ENCODE peak calls at places on chromosomes 12 and 14, in five cellular contexts. K is naive thymus-derived CD4-positive, alpha-beta T cell; J is heart right ventricle; X is left lung; T is lung. I is an unnamed sample. For H3K9me3, the result is how much of the 10 kb centered on the place peaks cover.

GRCh38 chr14:36449903-36450302 is 70.1 kb downstream of the NKX2-1 start:
- DNase-seq in J (no peak), X (no peak), T (no peak), K (no peak), I (no peak)

GRCh38 chr12:98198261-98198982 is 317.0 kb upstream of the TMPO start:
- DNase-seq in X (no peak), K (no peak), T (no peak), J (no peak), I (no peak)

GRCh38 chr12:58030566-58031279 is 89.4 kb downstream of the ATP23 start:
- DNase-seq in K (no peak), X (no peak), J (no peak), T (no peak), I (no peak)

GRCh38 chr12:17016116-17016864 is 410.3 kb upstream of the LMO3 start:
- DNase-seq in J (no peak), K (no peak), X (no peak), T (no peak), I (no peak)

GRCh38 chr14:72678360-72678759 is 215.5 kb downstream of the DPF3 start:
- DNase-seq in T (no peak), X (no peak), K (no peak), J (no peak), I (no peak)

GRCh38 chr14:104149617-104150141 is 11.3 kb downstream of the KIF26A start:
- DNase-seq in T (no peak), K (no peak), X (peak), J (peak), I (no peak)

GRCh38 chr12:59085680-59086079 is 165.4 kb upstream of the LRIG3 start:
- DNase-seq in T (no peak), K (no peak), J (no peak), X (no peak), I (no peak)

GRCh38 chr14:100128688-100129087 is 30.8 kb downstream of the DEGS2 start:
- DNase-seq in X (no peak), T (no peak), J (no peak), K (no peak), I (no peak)

GRCh38 chr14:30450620-30451019 is 108.3 kb upstream of the G2E3 start:
- DNase-seq in T (no peak), K (no peak), J (no peak), X (no peak), I (peak)

GRCh38 chr14:53791116-53791515 is 165.5 kb downstream of the BMP4 start:
- DNase-seq in T (no peak), X (no peak), J (no peak), K (no peak), I (no peak)

GRCh38 chr14:30426463-30426862 is 132.5 kb upstream of the G2E3 start:
- DNase-seq in X (no peak), T (no peak), J (no peak), K (no peak), I (no peak)

GRCh38 chr12:95624544-95624943 is 73.3 kb upstream of the USP44 start:
- DNase-seq in K (no peak), X (no peak), T (no peak), J (no peak), I (no peak)

GRCh38 chr12:114006482-114007425 is 40.6 kb upstream of the RBM19 start:
- DNase-seq in J (no peak), K (no peak), T (no peak), X (no peak), I (no peak)

GRCh38 chr12:75208851-75209781 is 523 bp downstream of the KCNC2 start:
- DNase-seq in X (no peak), J (no peak), K (no peak), T (no peak), I (no peak)

DNA sequence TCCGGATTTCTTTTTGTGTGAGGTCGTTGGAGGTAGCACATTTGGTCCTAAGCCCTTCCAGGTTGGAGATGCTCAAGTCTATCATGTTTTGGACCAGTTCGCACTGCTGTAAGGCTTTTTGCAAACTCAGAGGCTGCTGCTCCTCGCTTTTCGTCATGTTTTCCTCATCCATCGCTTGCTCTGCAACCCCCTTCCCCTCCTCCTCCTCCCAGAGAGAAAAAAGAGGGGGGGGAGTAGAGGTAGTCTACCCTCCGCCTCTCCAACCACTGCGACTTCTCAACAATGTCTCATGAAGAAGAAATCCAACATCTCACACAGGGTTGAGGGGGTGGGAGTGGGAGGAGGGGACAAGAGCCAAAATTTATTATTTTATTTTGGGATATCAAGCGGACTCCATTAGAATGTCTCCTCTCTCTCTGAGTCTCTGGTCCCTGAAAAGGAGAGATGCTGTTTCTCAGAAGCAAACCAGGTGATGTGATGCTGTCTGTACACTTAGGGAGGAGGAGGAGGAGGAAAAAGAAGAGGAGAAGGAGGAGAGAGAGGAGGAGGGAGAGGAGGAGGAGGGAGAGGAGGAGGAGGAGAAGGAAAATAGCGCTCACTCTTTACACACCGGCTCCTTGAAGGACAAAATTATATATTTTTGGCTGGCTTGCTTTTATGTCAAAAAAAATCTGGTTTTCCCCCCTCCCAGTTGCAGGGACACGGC is 553 bp downstream of the KSR2 start:
- DNase-seq in X (no peak), J (no peak), K (no peak), T (no peak), I (no peak)
- H3K4me3 ChIP-seq in X (peak), J (peak), K (no peak), T (peak), I (peak)

GRCh38 chr14:64518229-64518628 is 13.7 kb downstream of the ZBTB1 start:
- DNase-seq in T (no peak), K (no peak), J (no peak), X (no peak), I (no peak)

GRCh38 chr14:64510825-64511679 is 6.5 kb downstream of the ZBTB1 start:
- DNase-seq in J (no peak), T (peak), X (peak), K (peak), I (peak)

GRCh38 chr14:64516969-64517368 is 12.4 kb downstream of the ZBTB1 start:
- DNase-seq in K (no peak), T (no peak), J (no peak), X (no peak), I (no peak)

GRCh38 chr14:64513271-64513670 is 8.7 kb downstream of the ZBTB1 start:
- DNase-seq in K (no peak), X (no peak), J (no peak), T (no peak), I (no peak)

GRCh38 chr14:64515053-64515452 is 10.5 kb downstream of the ZBTB1 start:
- DNase-seq in K (no peak), X (no peak), T (no peak), J (no peak), I (peak)
- H3K9me3 ChIP-seq in K (under half), X (under half), T (under half), J (under half), I (under half)

GRCh38 chr12:121520586-121521086 is 60.2 kb downstream of the KDM2B start:
- DNase-seq in X (no peak), J (no peak), T (no peak), K (no peak), I (no peak)

GRCh38 chr12:121525411-121525810 is 55.4 kb downstream of the KDM2B start:
- DNase-seq in X (no peak), T (no peak), J (no peak), K (no peak), I (no peak)

GRCh38 chr12:121524196-121524930 is 56.5 kb downstream of the KDM2B start:
- DNase-seq in X (no peak), T (no peak), J (no peak), K (no peak), I (no peak)

GRCh38 chr12:121523741-121524140 is 57.1 kb downstream of the KDM2B start:
- DNase-seq in J (no peak), X (no peak), K (no peak), T (no peak), I (no peak)

GRCh38 chr12:121522962-121523361 is 57.9 kb downstream of the KDM2B start:
- DNase-seq in J (no peak), K (no peak), X (no peak), T (no peak), I (no peak)
- H3K27ac ChIP-seq in J (no peak), K (no peak), X (no peak), T (no peak), I (no peak)

DNA sequence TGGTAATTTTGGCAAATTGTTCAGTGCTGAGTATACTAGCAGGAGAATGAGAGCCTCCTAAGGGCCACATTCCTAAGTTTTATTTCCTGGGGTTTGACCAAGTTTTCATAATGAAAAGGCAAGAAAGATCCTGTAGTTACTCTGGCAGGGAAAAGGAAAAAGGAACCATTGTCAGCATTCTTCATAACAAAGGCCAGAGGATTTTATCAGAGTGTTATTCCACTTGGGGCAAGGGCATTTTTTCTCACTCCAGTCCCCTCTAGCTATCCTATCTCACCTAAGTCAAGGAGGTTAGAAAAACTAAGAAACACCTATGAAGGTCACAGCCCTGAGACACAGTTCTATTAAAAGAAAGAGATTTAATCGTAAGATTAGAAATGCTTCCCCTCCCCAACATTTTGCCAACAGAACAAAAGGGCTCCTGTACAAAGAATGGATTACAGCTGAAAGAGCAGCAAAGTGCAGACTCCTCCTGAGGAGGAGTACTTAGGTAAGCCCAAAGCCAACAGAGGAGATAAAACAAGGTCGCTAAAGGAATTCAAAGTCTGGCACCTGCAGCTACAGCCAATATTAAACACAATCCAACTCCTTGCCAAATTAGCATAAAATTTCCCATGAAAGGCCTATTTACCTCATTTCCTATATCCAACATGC is 162.4 kb downstream of the GALC start:
- DNase-seq in J (no peak), T (no peak), K (no peak), X (no peak), I (no peak)
- H3K4me3 ChIP-seq in J (no peak), T (no peak), K (no peak), X (no peak), I (no peak)

I was measured in thyroid gland.